ENCODE peak calls at places on chromosome 22, in five cellular contexts. A is HAP-1, H is NCI-H1436, L is cardiac septum, E is GDM1. R is an unnamed sample.

GRCh38 chr22:30627480-30627879 is 8.1 kb upstream of the SLC35E4 start:
- DNase-seq in A (no peak), H (no peak), L (no peak), E (no peak), R (no peak)

GRCh38 chr22:26656896-26657851 is at the start of gene MIAT:
- DNase-seq in A (peak), H (peak), L (peak), E (no peak), R (no peak)

GRCh38 chr22:27888310-27888709 is 30.7 kb downstream of the PITPNB start:
- DNase-seq in A (no peak), H (no peak), L (no peak), E (no peak), R (no peak)

GRCh38 chr22:48576333-48577013 is 1251.2 kb downstream of the BRD1 start:
- DNase-seq in A (peak), H (peak), L (no peak), E (no peak), R (no peak)

GRCh38 chr22:40728731-40729189 is 49.5 kb downstream of the MCHR1 start:
- DNase-seq in A (no peak), H (peak), L (no peak), E (peak), R (no peak)

GRCh38 chr22:23838686-23839468 is at the start of gene DERL3:
- DNase-seq in A (peak), H (peak), L (peak), E (peak), R (peak)

GRCh38 chr22:29892757-29893156 is 9.8 kb downstream of the MTMR3 start:
- DNase-seq in A (no peak), H (no peak), L (no peak), E (no peak), R (no peak)

GRCh38 chr22:20931126-20931654 is 14.0 kb downstream of the CRKL start:
- DNase-seq in A (no peak), H (no peak), L (no peak), E (no peak), R (no peak)

GRCh38 chr22:21651521-21652009 is 9.5 kb downstream of the SDF2L1 start:
- DNase-seq in A (no peak), H (no peak), L (no peak), E (no peak), R (no peak)

GRCh38 chr22:36432592-36433317 is 45.0 kb upstream of the MYH9 start:
- DNase-seq in A (no peak), H (no peak), L (no peak), E (no peak), R (no peak)

GRCh38 chr22:35590634-35591295 is 26.4 kb downstream of the MB start:
- DNase-seq in A (no peak), H (no peak), L (no peak), E (no peak), R (no peak)

GRCh38 chr22:35138521-35138920 is 72.6 kb downstream of the ISX start:
- DNase-seq in A (no peak), H (no peak), L (no peak), E (no peak), R (no peak)

GRCh38 chr22:35752172-35752832 is 34.6 kb downstream of the APOL5 start:
- DNase-seq in A (no peak), H (no peak), L (no peak), E (no peak), R (no peak)

GRCh38 chr22:26362471-26362870 is 66.6 kb upstream of the ASPHD2 start:
- DNase-seq in A (no peak), H (no peak), L (no peak), E (no peak), R (no peak)

GRCh38 chr22:17575151-17575550 is 11.9 kb downstream of the SLC25A18 start:
- DNase-seq in A (no peak), H (no peak), L (no peak), E (no peak), R (no peak)